ENCODE peak calls at places on chromosomes 4 and X, in nine cellular contexts. E is transverse colon, C is pancreas, H is uterus, O is heart left ventricle, L is AG04450, J is choroid plexus epithelial cell, D is A549, F is mesendoderm. X is an unnamed sample.

GRCh38 chrX:29662759-29663503 is 552.4 kb upstream of the MAGEB2 start:
- DNase-seq in C (no peak), J (peak; percentile 92), O (no peak), E (no peak), D (peak; percentile 98), H (no peak), L (peak; percentile 85), F (peak; percentile 55), X (peak; percentile 83)

GRCh38 chr4:95358320-95358889 is 190.4 kb downstream of the UNC5C start:
- DNase-seq in C (no peak), J (no peak), F (no peak), D (no peak), L (no peak), E (no peak), O (no peak), H (no peak), X (no peak)

GRCh38 chrX:70172964-70173363 is 4.3 kb upstream of the DGAT2L6 start:
- DNase-seq in D (no peak), C (no peak), O (no peak), F (peak; percentile 18), E (no peak), L (no peak), J (no peak), H (no peak), X (no peak)

GRCh38 chr4:153729901-153730300 is 29.9 kb downstream of the RNF175 start:
- DNase-seq in H (no peak), O (no peak), J (no peak), E (no peak), F (peak; percentile 6), C (no peak), L (no peak), D (no peak), X (no peak)

GRCh38 chr4:156660470-156660869 is 311.1 kb downstream of the PDGFC start:
- DNase-seq in D (no peak), C (no peak), L (no peak), H (no peak), F (no peak), J (no peak), E (no peak), O (no peak), X (no peak)

GRCh38 chr4:4675636-4676035 is 133.8 kb upstream of the STX18 start:
- DNase-seq in L (no peak), E (no peak), D (no peak), F (no peak), C (no peak), O (no peak), H (no peak), J (no peak), X (no peak)

GRCh38 chr4:1752284-1753041 is 31.1 kb downstream of the TACC3 start:
- DNase-seq in E (peak; percentile 24), L (no peak), D (no peak), F (peak; percentile 40), J (peak; percentile 17), H (no peak), O (no peak), C (no peak), X (no peak)

GRCh38 chr4:71456841-71457240 is 118.0 kb downstream of the SLC4A4 start:
- DNase-seq in D (peak; percentile 67), L (peak; percentile 59), F (no peak), O (no peak), E (no peak), H (no peak), C (no peak), J (peak; percentile 36), X (no peak)

GRCh38 chr4:104860227-104861123 is 286.2 kb upstream of the TET2 start:
- DNase-seq in D (peak; percentile 66), F (peak; percentile 85), L (peak; percentile 30), E (peak; percentile 49), H (peak; percentile 16), C (no peak), O (no peak), J (peak; percentile 81), X (peak; percentile 77)

GRCh38 chrX:52923781-52924241 is 26.7 kb downstream of the FAM156B start:
- DNase-seq in E (peak; percentile 24), D (peak; percentile 38), H (no peak), L (no peak), F (no peak), J (peak; percentile 62), O (no peak), C (no peak), X (no peak)

GRCh38 chr4:54838301-54838700 is 180.5 kb downstream of the KIT start:
- DNase-seq in O (no peak), F (no peak), L (no peak), J (no peak), C (no peak), E (no peak), D (no peak), H (no peak), X (no peak)

GRCh38 chr4:144634978-144635747 is 10.8 kb upstream of the HHIP start:
- DNase-seq in O (no peak), E (no peak), C (no peak), F (no peak), J (no peak), D (no peak), L (no peak), H (no peak), X (no peak)

GRCh38 chrX:72094894-72095293 is 36.8 kb downstream of the RTL5 start:
- DNase-seq in J (peak; percentile 52), E (peak; percentile 15), C (no peak), D (no peak), H (no peak), L (no peak), O (peak; percentile 61), F (peak; percentile 94), X (no peak)

GRCh38 chrX:68839771-68840170 is 10.9 kb downstream of the EFNB1 start:
- DNase-seq in F (no peak), O (no peak), D (no peak), H (no peak), J (no peak), C (no peak), E (no peak), L (no peak), X (no peak)

GRCh38 chrX:128975716-128976115 is 547.6 kb downstream of the SMARCA1 start:
- DNase-seq in L (no peak), E (peak; percentile 39), F (peak; percentile 61), J (peak; percentile 4), O (no peak), D (peak; percentile 23), C (peak; percentile 43), H (no peak), X (no peak)

GRCh38 chr4:141391771-141392170 is 171.1 kb downstream of the ZNF330 start:
- DNase-seq in C (no peak), O (no peak), J (no peak), E (no peak), D (no peak), F (no peak), H (no peak), L (no peak), X (no peak)

GRCh38 chr4:10006604-10007435 is 14.5 kb downstream of the SLC2A9 start:
- DNase-seq in L (no peak), F (peak; percentile 64), J (peak; percentile 45), E (peak; percentile 82), C (no peak), O (no peak), H (no peak), D (peak; percentile 59), X (peak; percentile 22)

GRCh38 chr4:10006236-10006603 is 15.1 kb downstream of the SLC2A9 start:
- DNase-seq in H (no peak), F (no peak), C (no peak), O (no peak), E (peak; percentile 67), J (peak; percentile 68), D (peak; percentile 75), L (no peak), X (no peak)

GRCh38 chr4:10007436-10007740 is 13.9 kb downstream of the SLC2A9 start:
- DNase-seq in E (no peak), O (no peak), D (no peak), H (no peak), L (no peak), C (no peak), F (no peak), J (no peak), X (no peak)

GRCh38 chr4:10008208-10009005 is 12.9 kb downstream of the SLC2A9 start:
- DNase-seq in J (no peak), L (no peak), F (no peak), D (no peak), O (no peak), E (no peak), C (no peak), H (no peak), X (no peak)

GRCh38 chr4:10007772-10008171 is 13.5 kb downstream of the SLC2A9 start:
- DNase-seq in F (no peak), D (no peak), O (no peak), C (no peak), L (no peak), J (no peak), H (no peak), E (no peak), X (no peak)
- H3K4me3 ChIP-seq in F (no peak overlapping the region), D (no peak overlapping the region), O (no peak overlapping the region), C (no peak overlapping the region), L (no peak overlapping the region), J (no peak overlapping the region), H (no peak overlapping the region), E (no peak overlapping the region), X (no peak overlapping the region)

GRCh38 chr4:123421942-123422781 is 25.6 kb downstream of the SPRY1 start:
- DNase-seq in L (no peak), J (no peak), D (no peak), H (no peak), F (no peak), O (no peak), E (no peak), C (no peak), X (no peak)
- H3K4me3 ChIP-seq in L (peak overlapping the region; percentile 21), J (no peak overlapping the region), D (no peak overlapping the region), H (no peak overlapping the region), F (no peak overlapping the region), O (peak overlapping the region; percentile 11), E (peak overlapping the region; percentile 16), C (no peak overlapping the region), X (no peak overlapping the region)

GRCh38 chrX:641671-642435 is 11.3 kb downstream of the SHOX start:
- DNase-seq in L (no peak), C (no peak), J (no peak), O (peak; percentile 27), E (no peak), F (no peak), H (no peak), D (no peak), X (no peak)
- H3K4me3 ChIP-seq in L (no peak overlapping the region), C (no peak overlapping the region), J (no peak overlapping the region), O (no peak overlapping the region), E (no peak overlapping the region), F (no peak overlapping the region), H (no peak overlapping the region), D (no peak overlapping the region), X (no peak overlapping the region)

GRCh38 chr4:128703948-128704347 is 105.6 kb upstream of the JADE1 start:
- DNase-seq in J (no peak), F (no peak), D (no peak), H (no peak), O (no peak), E (no peak), L (no peak), C (no peak), X (no peak)

GRCh38 chr4:128711361-128711760 is 98.1 kb upstream of the JADE1 start:
- DNase-seq in J (no peak), D (no peak), O (no peak), E (no peak), C (no peak), L (no peak), H (no peak), F (no peak), X (no peak)

GRCh38 chr4:128709268-128709667 is 100.2 kb upstream of the JADE1 start:
- DNase-seq in F (no peak), H (no peak), D (no peak), J (no peak), O (no peak), C (no peak), L (no peak), E (no peak), X (no peak)

GRCh38 chr4:128707864-128708263 is 101.6 kb upstream of the JADE1 start:
- DNase-seq in J (peak; percentile 34), H (no peak), L (no peak), D (no peak), E (no peak), F (no peak), O (no peak), C (no peak), X (no peak)
- H3K4me3 ChIP-seq in J (no peak overlapping the region), H (no peak overlapping the region), L (no peak overlapping the region), D (no peak overlapping the region), E (no peak overlapping the region), F (no peak overlapping the region), O (no peak overlapping the region), C (peak overlapping the region; percentile 22), X (no peak overlapping the region)